ENCODE peak calls at places on chromosomes 1 and 21, in eight cellular contexts. O, A, X, G, H, C, K and M are unnamed samples.

GRCh38 chr1:27301052-27301422 is 20.9 kb upstream of the TMEM222 start:
- DNase-seq in K (no peak), C (no peak), H (no peak), X (no peak), G (no peak), A (no peak), O (no peak), M (no peak)

GRCh38 chr1:67618285-67619018 is 66.5 kb upstream of the GADD45A start:
- DNase-seq in G (no peak), O (peak), K (peak), H (peak), C (no peak), A (peak), X (no peak), M (peak)

GRCh38 chr1:49435291-49435690 is 588.5 kb downstream of the AGBL4 start:
- DNase-seq in G (no peak), X (no peak), K (no peak), O (no peak), C (no peak), A (no peak), H (no peak), M (no peak)

GRCh38 chr1:183622013-183622412 is 13.6 kb downstream of the ARPC5 start:
- DNase-seq in H (no peak), G (no peak), X (no peak), C (no peak), O (no peak), A (no peak), K (no peak), M (no peak)

GRCh38 chr21:35943752-35944151 is 116.6 kb downstream of the SETD4 start:
- DNase-seq in H (no peak), O (no peak), A (no peak), G (no peak), K (no peak), C (no peak), X (no peak), M (no peak)

GRCh38 chr1:108211014-108211413 is 10.9 kb upstream of the SLC25A24 start:
- DNase-seq in H (no peak), A (no peak), O (no peak), X (no peak), C (no peak), K (no peak), G (no peak), M (no peak)

GRCh38 chr1:74504125-74505065 is 8.0 kb downstream of the LRRC53 start:
- DNase-seq in G (peak), X (no peak), K (no peak), C (no peak), H (peak), A (peak), O (no peak), M (peak)

GRCh38 chr1:119515221-119515620 is 8.2 kb downstream of the HSD3B1 start:
- DNase-seq in O (no peak), G (no peak), K (no peak), C (no peak), H (no peak), X (no peak), A (no peak), M (no peak)

GRCh38 chr1:189899686-189900495 is 577.8 kb downstream of the BRINP3 start:
- DNase-seq in C (no peak), X (no peak), A (no peak), K (no peak), H (no peak), O (no peak), G (no peak), M (no peak)

GRCh38 chr21:28207776-28208175 is 784.9 kb downstream of the LTN1 start:
- DNase-seq in K (peak), G (no peak), X (no peak), O (no peak), A (peak), C (no peak), H (no peak), M (no peak)

GRCh38 chr1:175725684-175726083 is 17.7 kb downstream of the TNR start:
- DNase-seq in X (no peak), G (no peak), H (peak), K (no peak), O (no peak), A (peak), C (peak), M (no peak)

GRCh38 chr1:12158362-12159092 is 8.3 kb upstream of the TNFRSF1B start:
- DNase-seq in K (no peak), H (no peak), G (no peak), A (no peak), O (peak), C (no peak), X (no peak), M (no peak)

GRCh38 chr1:208510192-208510952 is 266.2 kb upstream of the PLXNA2 start:
- DNase-seq in C (no peak), H (no peak), X (no peak), G (no peak), A (peak), O (no peak), K (peak), M (peak)